ENCODE peak calls at places on chromosome 1, in seven cellular contexts. S, E, D, Z, J, V and O are unnamed samples.

GRCh38 chr1:218496561-218496960 is 151.4 kb downstream of the TGFB2 start:
- DNase-seq in S (no peak), J (peak), E (no peak), Z (no peak), D (peak), V (no peak), O (no peak)

GRCh38 chr1:97190326-97190725 is 468.7 kb downstream of the PTBP2 start:
- DNase-seq in E (no peak), D (no peak), V (no peak), Z (no peak), S (no peak), J (no peak), O (no peak)

GRCh38 chr1:9844746-9845145 is 21.0 kb upstream of the CLSTN1 start:
- DNase-seq in D (no peak), Z (no peak), E (no peak), S (no peak), J (no peak), V (no peak), O (no peak)

GRCh38 chr1:217674330-217674729 is 43.2 kb downstream of the SPATA17 start:
- DNase-seq in Z (no peak), E (no peak), S (no peak), D (no peak), J (no peak), V (no peak), O (no peak)

GRCh38 chr1:229567109-229567868 is 8.8 kb upstream of the ABCB10 start:
- DNase-seq in Z (no peak), E (no peak), V (no peak), S (no peak), D (no peak), J (no peak), O (no peak)

GRCh38 chr1:1919304-1920056 is 401 bp upstream of the TMEM52 start:
- DNase-seq in V (peak), E (peak), S (peak), Z (peak), D (peak), J (peak), O (peak)

GRCh38 chr1:179164494-179164893 is 65.0 kb downstream of the ABL2 start:
- DNase-seq in S (no peak), D (peak), J (no peak), E (no peak), V (no peak), Z (no peak), O (no peak)

GRCh38 chr1:166176416-166176815 is 9.6 kb upstream of the FAM78B start:
- DNase-seq in J (no peak), Z (no peak), S (no peak), V (no peak), E (no peak), D (no peak), O (no peak)

GRCh38 chr1:24878775-24879742 is 51.0 kb downstream of the RUNX3 start:
- DNase-seq in S (no peak), V (no peak), D (no peak), Z (no peak), J (no peak), E (no peak), O (no peak)

GRCh38 chr1:84913025-84913892 is 20.3 kb upstream of the LPAR3 start:
- DNase-seq in V (no peak), E (no peak), D (no peak), Z (no peak), J (no peak), S (no peak), O (no peak)

GRCh38 chr1:96971849-96972602 is 250.4 kb downstream of the PTBP2 start:
- DNase-seq in V (no peak), S (no peak), E (no peak), Z (no peak), J (no peak), D (no peak), O (no peak)

GRCh38 chr1:84971957-84972356 is 25.0 kb downstream of the MCOLN2 start:
- DNase-seq in D (no peak), E (no peak), Z (no peak), J (no peak), V (no peak), S (no peak), O (no peak)

GRCh38 chr1:60149254-60149653 is 75.7 kb upstream of the C1orf87 start:
- DNase-seq in J (peak), D (no peak), E (peak), S (no peak), V (no peak), Z (no peak), O (no peak)

GRCh38 chr1:225911207-225912130 is 12.6 kb downstream of the PYCR2 start:
- DNase-seq in S (peak), J (peak), Z (peak), E (peak), V (no peak), D (peak), O (peak)

GRCh38 chr1:237287876-237288517 is 246.0 kb downstream of the RYR2 start:
- DNase-seq in E (no peak), V (no peak), S (no peak), D (no peak), J (no peak), Z (no peak), O (no peak)

GRCh38 chr1:1777510-1777909 is 760 bp downstream of the NADK start:
- DNase-seq in S (no peak), D (no peak), Z (no peak), E (peak), J (no peak), V (no peak), O (no peak)

GRCh38 chr1:165253818-165254254 is 102.7 kb downstream of the LMX1A start:
- DNase-seq in Z (no peak), D (no peak), S (no peak), J (no peak), V (no peak), E (no peak), O (no peak)

GRCh38 chr1:16922466-16922865 is 735 bp downstream of the CROCC start:
- DNase-seq in E (no peak), V (no peak), Z (no peak), S (no peak), J (no peak), D (no peak), O (no peak)

GRCh38 chr1:158124034-158124433 is 56.7 kb upstream of the CD1D start:
- DNase-seq in S (no peak), D (no peak), Z (no peak), V (no peak), J (peak), E (no peak), O (no peak)

GRCh38 chr1:214165850-214166374 is 115.0 kb upstream of the SMYD2 start:
- DNase-seq in V (no peak), S (no peak), D (no peak), Z (no peak), E (no peak), J (no peak), O (no peak)

GRCh38 chr1:15430787-15431570 is 7.3 kb upstream of the CTRC start:
- DNase-seq in E (peak), Z (peak), J (peak), V (no peak), S (peak), D (peak), O (peak)

GRCh38 chr1:115215703-115216521 is 122.1 kb downstream of the NGF start:
- DNase-seq in Z (no peak), E (no peak), J (no peak), S (no peak), V (no peak), D (no peak), O (no peak)

GRCh38 chr1:23452011-23452411 is 27.5 kb upstream of the TCEA3 start:
- DNase-seq in E (no peak), S (no peak), D (no peak), V (no peak), J (peak), Z (peak), O (no peak)

GRCh38 chr1:72891976-72892375 is 609.6 kb upstream of the NEGR1 start:
- DNase-seq in J (no peak), S (no peak), V (no peak), D (no peak), E (no peak), Z (no peak), O (no peak)

GRCh38 chr1:29975036-29975694 is 738.8 kb downstream of the PTPRU start:
- DNase-seq in S (peak), J (peak), E (no peak), V (no peak), D (peak), Z (no peak), O (peak)

GRCh38 chr1:155196103-155196892 is 11.4 kb downstream of the THBS3 start:
- DNase-seq in E (no peak), S (no peak), D (no peak), Z (no peak), V (no peak), J (no peak), O (no peak)

GRCh38 chr1:65319141-65319540 is 9.8 kb downstream of the DNAJC6 start:
- DNase-seq in E (no peak), Z (no peak), D (no peak), J (no peak), V (no peak), S (no peak), O (no peak)

GRCh38 chr1:109827466-109827865 is 63.7 kb upstream of the EPS8L3 start:
- DNase-seq in V (no peak), J (peak), D (no peak), E (no peak), S (no peak), Z (no peak), O (no peak)

GRCh38 chr1:37673920-37674319 is 18.4 kb upstream of the CDCA8 start:
- DNase-seq in D (no peak), E (no peak), S (no peak), J (no peak), Z (peak), V (no peak), O (no peak)

GRCh38 chr1:38482080-38482826 is 377.3 kb downstream of the RRAGC start:
- DNase-seq in V (no peak), Z (no peak), D (no peak), J (no peak), S (no peak), E (no peak), O (no peak)

GRCh38 chr1:201737350-201738060 is 91.5 kb upstream of the IPO9 start:
- DNase-seq in V (no peak), E (peak), D (no peak), S (no peak), Z (no peak), J (no peak), O (no peak)

GRCh38 chr1:84643183-84643582 is 47.1 kb downstream of the SSX2IP start:
- DNase-seq in J (no peak), Z (no peak), E (no peak), S (no peak), V (no peak), D (no peak), O (no peak)

GRCh38 chr1:208985231-208985630 is 598.3 kb upstream of the CAMK1G start:
- DNase-seq in V (no peak), E (no peak), S (no peak), Z (no peak), D (no peak), J (no peak), O (no peak)

GRCh38 chr1:150548632-150549495 is at the start of gene ADAMTSL4:
- DNase-seq in J (peak), Z (no peak), D (peak), E (peak), S (peak), V (no peak), O (peak)
- TF ChIP-seq CTCF in J (no peak), Z (no peak), D (no peak), E (peak), S (peak), V (peak), O (no peak)

DNA sequence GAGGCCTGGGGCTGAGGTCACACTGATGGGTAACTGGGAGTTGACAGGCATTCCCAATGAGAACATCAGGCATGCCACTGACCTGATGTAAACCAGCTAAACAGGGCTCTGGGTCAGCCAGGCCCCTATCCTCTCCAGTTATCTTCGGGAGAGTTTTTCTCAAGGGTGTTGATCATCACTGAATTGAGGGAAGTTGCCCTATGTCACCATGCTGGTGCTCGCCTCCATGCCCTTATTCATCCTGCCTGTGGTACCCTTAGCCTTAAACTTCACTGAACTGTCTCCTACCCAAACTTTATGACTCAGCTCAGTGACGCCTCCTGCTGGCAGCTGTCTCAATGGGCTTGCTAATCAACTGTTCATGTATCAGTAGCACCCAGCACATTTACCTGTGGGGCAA is 80.7 kb upstream of the TNR start:
- DNase-seq in Z (no peak), D (peak), S (no peak), E (no peak), V (peak), J (no peak), O (no peak)
- TF ChIP-seq CTCF in Z (no peak), D (peak), S (peak), E (peak), V (peak), J (no peak), O (no peak)

DNA sequence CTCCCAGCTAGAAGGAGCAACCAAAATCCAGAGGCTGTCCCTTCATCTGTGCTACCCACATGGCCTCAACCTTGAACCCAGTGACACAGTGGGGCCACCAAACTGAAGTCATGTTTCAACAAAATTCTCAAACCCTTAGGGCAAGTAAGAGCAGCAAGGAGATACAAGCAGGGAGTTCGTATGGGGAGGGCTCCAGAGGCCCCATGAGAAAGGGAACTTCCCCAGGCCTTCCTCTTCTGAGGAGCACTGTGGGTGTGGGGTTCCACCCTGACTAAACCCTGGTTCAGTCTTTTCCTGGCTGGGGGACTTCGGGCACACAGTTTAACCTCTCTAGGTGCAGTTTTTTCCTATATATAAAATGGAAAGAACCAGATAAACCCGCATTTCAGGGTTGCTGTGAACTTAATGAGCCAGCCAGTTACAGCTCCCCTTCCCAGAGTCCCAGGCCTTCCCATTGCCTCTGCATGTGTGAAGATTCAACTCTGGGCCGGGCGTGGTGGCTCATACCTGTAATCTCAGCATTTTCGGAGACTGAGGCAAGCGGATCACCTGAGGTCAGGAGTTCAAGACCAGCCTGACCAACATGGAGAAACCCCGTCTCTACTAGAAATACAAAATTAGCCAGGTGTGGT is 8.0 kb upstream of the THEMIS2 start:
- DNase-seq in D (no peak), V (no peak), S (no peak), Z (no peak), E (peak), J (no peak), O (no peak)
- TF ChIP-seq CTCF in D (no peak), V (no peak), S (no peak), Z (no peak), E (no peak), J (no peak), O (no peak)

GRCh38 chr1:28719332-28719619 is 17.5 kb upstream of the YTHDF2 start:
- DNase-seq in V (no peak), J (no peak), E (no peak), D (no peak), Z (no peak), S (no peak), O (no peak)
- TF ChIP-seq CTCF in V (no peak), J (no peak), E (no peak), D (no peak), Z (no peak), S (no peak), O (no peak)

DNA sequence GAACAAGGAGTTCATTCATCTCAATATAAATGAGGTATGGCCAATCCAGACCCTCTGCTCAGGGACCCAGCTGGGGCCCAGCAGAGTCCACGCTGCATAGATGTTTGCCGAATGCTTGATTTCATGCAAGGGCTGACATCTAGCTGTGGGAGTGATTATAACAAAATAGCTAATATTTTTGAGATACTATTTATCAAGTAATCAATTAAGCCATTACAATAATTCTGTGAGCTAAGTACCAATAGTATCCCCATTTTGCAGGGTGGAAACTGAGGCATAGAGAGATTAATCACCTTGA is 50.9 kb downstream of the CAPN9 start:
- DNase-seq in S (no peak), Z (no peak), E (no peak), J (no peak), V (no peak), D (no peak), O (no peak)
- TF ChIP-seq CTCF in S (no peak), Z (no peak), E (peak), J (no peak), V (no peak), D (peak), O (no peak)

DNA sequence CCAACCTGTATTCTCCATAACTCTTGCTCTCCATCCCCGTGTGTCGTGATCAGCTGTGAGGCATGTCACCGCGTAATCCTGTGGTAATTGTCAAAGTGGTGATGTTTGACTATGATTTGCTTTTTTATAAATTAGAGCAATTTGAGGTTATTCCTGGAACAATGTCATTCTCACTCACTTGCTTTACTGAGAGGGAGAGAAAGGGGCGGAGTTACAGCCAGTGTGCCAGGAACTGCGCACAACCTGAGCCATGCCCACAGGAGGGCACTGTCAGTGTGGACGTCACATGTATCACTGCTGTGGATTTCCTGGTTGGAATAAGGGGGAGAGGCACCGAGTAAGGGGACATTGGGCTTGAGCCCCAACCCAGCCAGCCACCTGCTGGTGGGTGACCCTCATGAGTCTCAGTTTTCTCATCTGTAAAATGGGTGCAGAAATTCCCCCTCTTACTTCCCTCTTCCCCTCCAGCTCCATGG is 6.9 kb downstream of the ADGRB2 start:
- DNase-seq in Z (no peak), D (no peak), V (no peak), E (no peak), S (no peak), J (no peak), O (no peak)
- TF ChIP-seq CTCF in Z (no peak), D (no peak), V (peak), E (no peak), S (no peak), J (no peak), O (no peak)

GRCh38 chr1:168319691-168320090 is 39.0 kb downstream of the TBX19 start:
- DNase-seq in S (no peak), E (no peak), D (no peak), J (no peak), Z (no peak), V (no peak), O (no peak)

GRCh38 chr1:168320149-168320548 is 39.5 kb downstream of the TBX19 start:
- DNase-seq in J (no peak), D (no peak), S (no peak), E (no peak), V (no peak), Z (no peak), O (no peak)

GRCh38 chr1:168324745-168325425 is 44.2 kb downstream of the TBX19 start:
- DNase-seq in E (no peak), Z (no peak), J (no peak), D (no peak), V (no peak), S (no peak), O (no peak)

GRCh38 chr1:168320805-168321577 is 40.3 kb downstream of the TBX19 start:
- DNase-seq in J (peak), E (no peak), Z (no peak), D (peak), V (no peak), S (no peak), O (no peak)

GRCh38 chr1:168321945-168322344 is 41.3 kb downstream of the TBX19 start:
- DNase-seq in D (peak), Z (no peak), V (no peak), S (no peak), E (no peak), J (peak), O (no peak)
- TF ChIP-seq CTCF in D (peak), Z (no peak), V (peak), S (no peak), E (peak), J (peak), O (no peak)

GRCh38 chr1:27935721-27936120 is 921 bp downstream of the SMPDL3B start:
- DNase-seq in D (no peak), E (no peak), J (no peak), V (no peak), S (no peak), Z (no peak), O (no peak)

GRCh38 chr1:27936370-27936769 is 1.6 kb downstream of the SMPDL3B start:
- DNase-seq in E (no peak), S (no peak), D (no peak), V (no peak), Z (no peak), J (no peak), O (no peak)

GRCh38 chr1:27937524-27937836 is 2.7 kb downstream of the SMPDL3B start:
- DNase-seq in D (no peak), J (no peak), Z (no peak), E (no peak), S (no peak), V (no peak), O (no peak)

GRCh38 chr1:27938488-27938887 is 3.7 kb downstream of the SMPDL3B start:
- DNase-seq in V (no peak), E (no peak), S (no peak), J (no peak), D (no peak), Z (no peak), O (no peak)

GRCh38 chr1:27934818-27935549 is at the start of gene SMPDL3B:
- DNase-seq in J (peak), E (no peak), V (no peak), S (peak), D (peak), Z (no peak), O (no peak)
- TF ChIP-seq CTCF in J (no peak), E (no peak), V (no peak), S (peak), D (no peak), Z (no peak), O (no peak)